ENCODE peak calls at places on chromosomes 16 and 17, in five cellular contexts. Y, F, Z, O and A are unnamed samples.

GRCh38 chr16:1362807-1363206 is 11.1 kb downstream of the GNPTG start:
- DNase-seq in Y (no peak), F (no peak), Z (no peak), O (no peak), A (no peak)

GRCh38 chr16:88652763-88653065 is 1.9 kb upstream of the CYBA start:
- DNase-seq in Y (no peak), F (no peak), Z (no peak), O (no peak), A (no peak)

GRCh38 chr16:28304214-28304613 is 11.9 kb downstream of the SBK1 start:
- DNase-seq in Y (no peak), F (no peak), Z (no peak), O (no peak), A (peak; percentile 33)

GRCh38 chr17:57534863-57535651 is 210.0 kb downstream of the CCDC182 start:
- DNase-seq in Y (peak; percentile 20), F (no peak), Z (no peak), O (no peak), A (no peak)

GRCh38 chr17:71163121-71163812 is 957.6 kb upstream of the SOX9 start:
- DNase-seq in Y (no peak), F (no peak), Z (no peak), O (peak; percentile 38), A (peak; percentile 77)

GRCh38 chr16:82584553-82585152 is 42.1 kb upstream of the CDH13 start:
- DNase-seq in Y (no peak), F (no peak), Z (no peak), O (no peak), A (no peak)

GRCh38 chr17:71229036-71229435 is 891.8 kb upstream of the SOX9 start:
- DNase-seq in Y (no peak), F (no peak), Z (no peak), O (no peak), A (no peak)

GRCh38 chr17:74852237-74853047 is 7.2 kb downstream of the GRIN2C start:
- DNase-seq in Y (peak; percentile 27), F (no peak), Z (peak; percentile 71), O (peak; percentile 38), A (no peak)

GRCh38 chr17:72396121-72396520 is 275.3 kb downstream of the SOX9 start:
- DNase-seq in Y (no peak), F (no peak), Z (no peak), O (no peak), A (no peak)

GRCh38 chr17:42407289-42407836 is 15.7 kb downstream of the CAVIN1 start:
- DNase-seq in Y (peak; percentile 86), F (peak; percentile 95), Z (no peak), O (peak; percentile 95), A (peak; percentile 93)

GRCh38 chr16:24677388-24677787 is 52.1 kb upstream of the TNRC6A start:
- DNase-seq in Y (no peak), F (no peak), Z (no peak), O (no peak), A (no peak)

GRCh38 chr16:27426423-27427408 is 24.7 kb downstream of the IL21R start:
- DNase-seq in Y (peak; percentile 38), F (peak; percentile 43), Z (no peak), O (peak; percentile 54), A (peak; percentile 26)

GRCh38 chr17:74032222-74032621 is 171.3 kb upstream of the RPL38 start:
- DNase-seq in Y (no peak), F (no peak), Z (no peak), O (no peak), A (no peak)

GRCh38 chr17:6910987-6911603 is 79.6 kb upstream of the TEKT1 start:
- DNase-seq in Y (no peak), F (no peak), Z (no peak), O (no peak), A (no peak)

GRCh38 chr16:70679653-70680494 is 6.0 kb downstream of the MTSS2 start:
- DNase-seq in Y (no peak), F (no peak), Z (no peak), O (no peak), A (no peak)

GRCh38 chr17:43559161-43559816 is 13.1 kb upstream of the ETV4 start:
- DNase-seq in Y (no peak), F (no peak), Z (no peak), O (no peak), A (no peak)
- TF ChIP-seq EP300 in Y (no peak), F (no peak), Z (no peak), O (no peak), A (no peak)

DNA sequence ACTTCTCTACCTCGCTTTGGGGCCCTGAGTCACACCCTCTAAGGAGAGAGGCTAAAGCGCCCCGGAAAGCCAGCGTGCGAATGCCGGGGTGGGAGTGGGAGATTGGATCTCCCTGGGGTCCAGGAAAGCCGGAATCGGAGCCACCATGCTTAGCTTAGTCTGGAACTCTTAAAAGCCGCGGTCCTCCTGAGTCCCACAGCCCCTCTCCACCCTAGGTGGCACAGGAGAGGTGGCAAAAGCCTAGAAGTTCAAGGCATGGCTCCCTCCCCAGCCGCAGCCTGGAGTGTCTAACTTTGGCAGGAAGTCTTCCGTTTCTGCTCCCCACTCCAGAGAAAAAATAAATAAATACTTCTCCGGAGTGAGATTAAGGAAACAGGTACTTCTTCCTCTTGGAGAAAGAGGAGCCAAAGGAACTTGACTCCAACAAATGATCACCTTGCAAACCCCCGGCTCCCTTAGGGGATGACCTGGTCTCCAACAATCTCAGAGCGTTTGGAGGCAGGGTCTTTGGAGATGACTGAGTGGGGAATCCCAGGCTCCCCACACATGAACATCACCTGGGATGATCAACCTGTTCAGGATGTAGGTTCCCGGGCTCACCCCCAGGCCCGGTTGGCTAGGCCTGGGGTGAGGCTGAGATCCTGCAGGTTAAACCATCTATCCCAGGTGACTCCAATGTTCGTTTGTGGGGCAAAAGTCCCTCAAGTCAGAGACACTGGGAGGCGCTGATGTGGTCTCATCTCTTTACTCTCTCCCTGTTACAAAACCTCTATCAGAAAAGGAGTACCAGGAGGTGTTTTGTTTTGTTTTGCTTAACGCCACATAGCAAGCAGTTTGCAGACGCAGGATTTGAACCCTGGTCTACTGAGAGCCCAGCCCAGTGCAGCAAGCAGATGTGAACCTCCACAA is 2.9 kb downstream of the CIITA start:
- DNase-seq in Y (no peak), F (no peak), Z (no peak), O (peak; percentile 62), A (no peak)
- H3K4me3 ChIP-seq in Y (peak overlapping the region; percentile 66), F (peak overlapping the region; percentile 54), Z (no peak overlapping the region), O (peak overlapping the region; percentile 80), A (peak overlapping the region; percentile 49)

GRCh38 chr17:44602970-44603369 is 45.7 kb downstream of the FZD2 start:
- DNase-seq in Y (no peak), F (no peak), Z (no peak), O (no peak), A (no peak)
- TF ChIP-seq POLR2AphosphoS5 in Y (no peak), F (no peak), Z (no peak), O (no peak), A (no peak)

GRCh38 chr16:84829168-84829965 is 9.6 kb downstream of the CRISPLD2 start:
- DNase-seq in Y (peak; percentile 54), F (peak; percentile 95), Z (no peak), O (no peak), A (no peak)
- TF ChIP-seq EP300 in Y (peak; percentile 99), F (peak; percentile 93), Z (no peak), O (no peak), A (peak; percentile 94)

GRCh38 chr16:80825365-80825758 is 21.0 kb upstream of the CDYL2 start:
- DNase-seq in Y (no peak), F (no peak), Z (no peak), O (no peak), A (no peak)

GRCh38 chr16:80827007-80827406 is 22.6 kb upstream of the CDYL2 start:
- DNase-seq in Y (no peak), F (no peak), Z (no peak), O (no peak), A (no peak)

GRCh38 chr16:80836846-80837245 is 32.4 kb upstream of the CDYL2 start:
- DNase-seq in Y (no peak), F (no peak), Z (no peak), O (no peak), A (no peak)

GRCh38 chr16:80828495-80828894 is 24.1 kb upstream of the CDYL2 start:
- DNase-seq in Y (no peak), F (no peak), Z (no peak), O (no peak), A (no peak)

DNA sequence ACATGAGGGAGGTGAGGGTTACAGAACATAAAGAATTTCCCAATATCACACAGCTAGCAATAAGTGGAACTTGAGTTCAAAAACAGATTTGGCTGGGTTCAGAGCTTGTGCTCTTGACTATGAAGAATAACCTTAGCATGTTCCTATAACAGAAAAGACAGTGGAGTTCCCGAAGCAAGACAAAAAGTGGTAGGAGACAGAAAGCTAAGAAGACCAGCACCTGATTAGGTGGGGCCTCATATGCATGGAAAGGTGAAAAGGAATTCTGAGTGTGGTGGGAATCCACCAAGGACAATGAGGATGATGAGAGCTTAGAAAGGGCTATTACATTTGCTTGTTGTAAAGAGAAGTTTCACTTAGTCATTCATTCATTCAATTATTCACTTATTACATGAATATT is 26.6 kb upstream of the CDYL2 start:
- DNase-seq in Y (no peak), F (no peak), Z (no peak), O (no peak), A (no peak)
- H3K4me3 ChIP-seq in Y (no peak overlapping the region), F (no peak overlapping the region), Z (no peak overlapping the region), O (no peak overlapping the region), A (no peak overlapping the region)

GRCh38 chr17:75876938-75877751 is 1.2 kb downstream of the TRIM47 start:
- DNase-seq in Y (peak; percentile 88), F (peak; percentile 98), Z (no peak), O (peak; percentile 90), A (peak; percentile 88)
- TF ChIP-seq POLR2AphosphoS5 in Y (peak; percentile 78), F (peak; percentile 85), Z (no peak), O (peak; percentile 89), A (peak; percentile 67)